ENCODE peak calls at places on chromosomes 6 and 20, in ten cellular contexts. One of them, this sample, is unnamed. For H3K9me3, the result is how much of the 10 kb centered on the place peaks cover.

GRCh38 chr6:134724653-134725340 is 225.1 kb downstream of the ALDH8A1 start:
- DNase-seq in left ventricle myocardium inferior: no peak
- DNase-seq in CD8-positive, alpha-beta T cell: no peak
- DNase-seq in Caco-2: no peak
- DNase-seq in hepatocyte: no peak
- DNase-seq in testis: no peak
- DNase-seq in lung: no peak
- DNase-seq in naive thymus-derived CD4-positive, alpha-beta T cell: no peak
- DNase-seq in uterus: no peak
- DNase-seq in HepG2: no peak
- DNase-seq in this sample: no peak

GRCh38 chr20:31484001-31484400 is 8.9 kb downstream of the REM1 start:
- DNase-seq in uterus: peak
- DNase-seq in testis: peak
- DNase-seq in HepG2: no peak
- DNase-seq in Caco-2: no peak
- DNase-seq in lung: no peak
- DNase-seq in left ventricle myocardium inferior: no peak
- DNase-seq in CD8-positive, alpha-beta T cell: no peak
- DNase-seq in hepatocyte: no peak
- DNase-seq in naive thymus-derived CD4-positive, alpha-beta T cell: no peak
- DNase-seq in this sample: no peak

GRCh38 chr6:48426636-48427035 is 315.6 kb upstream of the PTCHD4 start:
- DNase-seq in HepG2: no peak
- DNase-seq in lung: no peak
- DNase-seq in naive thymus-derived CD4-positive, alpha-beta T cell: no peak
- DNase-seq in hepatocyte: no peak
- DNase-seq in CD8-positive, alpha-beta T cell: no peak
- DNase-seq in testis: no peak
- DNase-seq in Caco-2: no peak
- DNase-seq in uterus: no peak
- DNase-seq in left ventricle myocardium inferior: no peak
- DNase-seq in this sample: no peak

GRCh38 chr6:2141644-2142290 is 103.6 kb downstream of the GMDS start:
- DNase-seq in Caco-2: no peak
- DNase-seq in CD8-positive, alpha-beta T cell: no peak
- DNase-seq in hepatocyte: no peak
- DNase-seq in HepG2: no peak
- DNase-seq in uterus: no peak
- DNase-seq in lung: no peak
- DNase-seq in naive thymus-derived CD4-positive, alpha-beta T cell: no peak
- DNase-seq in testis: peak
- DNase-seq in left ventricle myocardium inferior: no peak
- DNase-seq in this sample: no peak

GRCh38 chr6:12709116-12709515 is 7.5 kb upstream of the PHACTR1 start:
- DNase-seq in hepatocyte: no peak
- DNase-seq in left ventricle myocardium inferior: no peak
- DNase-seq in HepG2: no peak
- DNase-seq in testis: no peak
- DNase-seq in CD8-positive, alpha-beta T cell: no peak
- DNase-seq in lung: no peak
- DNase-seq in naive thymus-derived CD4-positive, alpha-beta T cell: no peak
- DNase-seq in uterus: no peak
- DNase-seq in Caco-2: no peak
- DNase-seq in this sample: no peak

GRCh38 chr20:51054233-51054632 is 31.3 kb upstream of the KCNG1 start:
- DNase-seq in left ventricle myocardium inferior: no peak
- DNase-seq in hepatocyte: no peak
- DNase-seq in HepG2: no peak
- DNase-seq in CD8-positive, alpha-beta T cell: no peak
- DNase-seq in lung: no peak
- DNase-seq in naive thymus-derived CD4-positive, alpha-beta T cell: no peak
- DNase-seq in testis: no peak
- DNase-seq in uterus: no peak
- DNase-seq in Caco-2: no peak
- DNase-seq in this sample: no peak

GRCh38 chr20:24444531-24445190 is 24.8 kb upstream of the SYNDIG1 start:
- DNase-seq in hepatocyte: no peak
- DNase-seq in testis: no peak
- DNase-seq in uterus: no peak
- DNase-seq in left ventricle myocardium inferior: no peak
- DNase-seq in lung: no peak
- DNase-seq in CD8-positive, alpha-beta T cell: no peak
- DNase-seq in Caco-2: peak
- DNase-seq in naive thymus-derived CD4-positive, alpha-beta T cell: no peak
- DNase-seq in HepG2: no peak
- DNase-seq in this sample: no peak

GRCh38 chr6:3355358-3356055 is 96.8 kb downstream of the PSMG4 start:
- DNase-seq in hepatocyte: no peak
- DNase-seq in HepG2: no peak
- DNase-seq in Caco-2: no peak
- DNase-seq in left ventricle myocardium inferior: no peak
- DNase-seq in CD8-positive, alpha-beta T cell: peak
- DNase-seq in uterus: peak
- DNase-seq in lung: no peak
- DNase-seq in testis: peak
- DNase-seq in naive thymus-derived CD4-positive, alpha-beta T cell: peak
- DNase-seq in this sample: no peak

DNA sequence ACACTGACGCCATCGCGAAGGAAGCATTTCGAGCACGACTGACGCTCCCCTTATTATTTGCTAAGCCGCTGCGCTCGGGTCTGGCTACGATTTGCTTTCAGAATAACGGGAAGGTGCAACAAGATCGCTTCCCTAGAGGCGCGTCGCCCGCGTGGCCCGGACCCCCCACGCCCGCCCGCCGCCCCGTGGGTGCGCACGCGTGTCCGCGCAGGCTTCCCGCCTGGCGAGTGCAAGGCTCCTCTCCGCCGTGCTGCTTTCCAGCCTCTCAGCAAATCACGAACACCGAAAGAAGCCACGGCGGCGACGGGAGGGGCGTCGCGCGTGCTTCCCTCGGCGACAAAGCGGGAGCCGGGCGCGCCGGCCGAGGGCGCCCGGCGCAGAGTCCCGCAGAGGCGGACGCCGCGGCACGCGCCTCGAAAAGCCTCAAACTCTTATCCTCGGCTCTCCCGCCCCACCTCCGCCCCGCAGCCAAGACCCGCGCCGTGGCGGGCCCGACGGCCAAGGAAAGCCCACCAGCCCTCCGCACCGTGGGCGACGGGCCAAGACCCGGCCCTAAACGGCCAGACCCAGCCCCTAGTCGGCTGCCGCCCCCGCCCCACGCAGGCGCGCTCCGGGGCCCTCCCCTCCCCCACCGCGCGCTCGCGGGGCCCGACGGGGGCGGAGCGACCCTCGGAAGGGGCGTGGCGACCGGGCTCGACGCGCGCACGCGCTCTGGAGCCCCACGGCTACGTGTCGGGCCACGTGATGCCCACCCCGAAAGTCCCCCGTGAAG is 987 bp upstream of the QKI start:
- DNase-seq in hepatocyte: peak
- DNase-seq in naive thymus-derived CD4-positive, alpha-beta T cell: peak
- DNase-seq in uterus: peak
- DNase-seq in testis: peak
- DNase-seq in CD8-positive, alpha-beta T cell: peak
- DNase-seq in left ventricle myocardium inferior: peak
- DNase-seq in Caco-2: peak
- DNase-seq in HepG2: peak
- DNase-seq in lung: peak
- DNase-seq in this sample: peak
- H3K4me3 ChIP-seq in hepatocyte: peak
- H3K4me3 ChIP-seq in naive thymus-derived CD4-positive, alpha-beta T cell: peak
- H3K4me3 ChIP-seq in uterus: peak
- H3K4me3 ChIP-seq in testis: peak
- H3K4me3 ChIP-seq in CD8-positive, alpha-beta T cell: peak
- H3K4me3 ChIP-seq in left ventricle myocardium inferior: peak
- H3K4me3 ChIP-seq in Caco-2: peak
- H3K4me3 ChIP-seq in HepG2: peak
- H3K4me3 ChIP-seq in lung: peak
- H3K4me3 ChIP-seq in this sample: peak

GRCh38 chr20:59564943-59565342 is 39.4 kb upstream of the PHACTR3 start:
- DNase-seq in Caco-2: no peak
- DNase-seq in left ventricle myocardium inferior: no peak
- DNase-seq in hepatocyte: no peak
- DNase-seq in CD8-positive, alpha-beta T cell: no peak
- DNase-seq in testis: no peak
- DNase-seq in uterus: no peak
- DNase-seq in HepG2: no peak
- DNase-seq in naive thymus-derived CD4-positive, alpha-beta T cell: no peak
- DNase-seq in lung: no peak
- DNase-seq in this sample: no peak

GRCh38 chr20:59566631-59567524 is 37.5 kb upstream of the PHACTR3 start:
- DNase-seq in naive thymus-derived CD4-positive, alpha-beta T cell: no peak
- DNase-seq in hepatocyte: no peak
- DNase-seq in left ventricle myocardium inferior: no peak
- DNase-seq in CD8-positive, alpha-beta T cell: no peak
- DNase-seq in testis: no peak
- DNase-seq in Caco-2: peak
- DNase-seq in HepG2: no peak
- DNase-seq in uterus: no peak
- DNase-seq in lung: no peak
- DNase-seq in this sample: no peak

GRCh38 chr20:59561614-59562277 is 42.6 kb upstream of the PHACTR3 start:
- DNase-seq in CD8-positive, alpha-beta T cell: no peak
- DNase-seq in naive thymus-derived CD4-positive, alpha-beta T cell: no peak
- DNase-seq in testis: no peak
- DNase-seq in HepG2: no peak
- DNase-seq in left ventricle myocardium inferior: no peak
- DNase-seq in hepatocyte: no peak
- DNase-seq in Caco-2: no peak
- DNase-seq in lung: no peak
- DNase-seq in uterus: no peak
- DNase-seq in this sample: no peak

GRCh38 chr20:59565768-59566461 is 38.4 kb upstream of the PHACTR3 start:
- DNase-seq in lung: no peak
- DNase-seq in uterus: no peak
- DNase-seq in testis: no peak
- DNase-seq in CD8-positive, alpha-beta T cell: no peak
- DNase-seq in Caco-2: no peak
- DNase-seq in naive thymus-derived CD4-positive, alpha-beta T cell: no peak
- DNase-seq in left ventricle myocardium inferior: no peak
- DNase-seq in HepG2: no peak
- DNase-seq in hepatocyte: no peak
- DNase-seq in this sample: no peak

GRCh38 chr20:59564171-59564570 is 40.2 kb upstream of the PHACTR3 start:
- DNase-seq in left ventricle myocardium inferior: no peak
- DNase-seq in Caco-2: peak
- DNase-seq in CD8-positive, alpha-beta T cell: no peak
- DNase-seq in lung: no peak
- DNase-seq in HepG2: no peak
- DNase-seq in hepatocyte: no peak
- DNase-seq in naive thymus-derived CD4-positive, alpha-beta T cell: no peak
- DNase-seq in testis: no peak
- DNase-seq in uterus: no peak
- DNase-seq in this sample: no peak
- H3K9me3 ChIP-seq in left ventricle myocardium inferior: under half
- H3K9me3 ChIP-seq in Caco-2: under half
- H3K9me3 ChIP-seq in CD8-positive, alpha-beta T cell: under half
- H3K9me3 ChIP-seq in lung: under half
- H3K9me3 ChIP-seq in HepG2: under half
- H3K9me3 ChIP-seq in hepatocyte: under half
- H3K9me3 ChIP-seq in naive thymus-derived CD4-positive, alpha-beta T cell: under half
- H3K9me3 ChIP-seq in testis: under half
- H3K9me3 ChIP-seq in uterus: under half
- H3K9me3 ChIP-seq in this sample: under half

GRCh38 chr6:30781362-30781696 is 37.0 kb upstream of the IER3 start:
- DNase-seq in testis: no peak
- DNase-seq in CD8-positive, alpha-beta T cell: no peak
- DNase-seq in left ventricle myocardium inferior: no peak
- DNase-seq in uterus: no peak
- DNase-seq in lung: no peak
- DNase-seq in Caco-2: no peak
- DNase-seq in hepatocyte: no peak
- DNase-seq in naive thymus-derived CD4-positive, alpha-beta T cell: no peak
- DNase-seq in HepG2: no peak
- DNase-seq in this sample: no peak

GRCh38 chr6:30779850-30780641 is 35.7 kb upstream of the IER3 start:
- DNase-seq in naive thymus-derived CD4-positive, alpha-beta T cell: no peak
- DNase-seq in hepatocyte: no peak
- DNase-seq in left ventricle myocardium inferior: no peak
- DNase-seq in HepG2: no peak
- DNase-seq in Caco-2: no peak
- DNase-seq in uterus: no peak
- DNase-seq in testis: no peak
- DNase-seq in CD8-positive, alpha-beta T cell: no peak
- DNase-seq in lung: no peak
- DNase-seq in this sample: no peak

GRCh38 chr6:30780642-30780920 is 36.2 kb upstream of the IER3 start:
- DNase-seq in CD8-positive, alpha-beta T cell: no peak
- DNase-seq in hepatocyte: no peak
- DNase-seq in lung: no peak
- DNase-seq in naive thymus-derived CD4-positive, alpha-beta T cell: no peak
- DNase-seq in uterus: no peak
- DNase-seq in Caco-2: no peak
- DNase-seq in testis: no peak
- DNase-seq in left ventricle myocardium inferior: no peak
- DNase-seq in HepG2: no peak
- DNase-seq in this sample: no peak

GRCh38 chr6:30782425-30783014 is 38.2 kb upstream of the IER3 start:
- DNase-seq in naive thymus-derived CD4-positive, alpha-beta T cell: no peak
- DNase-seq in testis: no peak
- DNase-seq in uterus: no peak
- DNase-seq in HepG2: peak
- DNase-seq in lung: no peak
- DNase-seq in hepatocyte: no peak
- DNase-seq in left ventricle myocardium inferior: no peak
- DNase-seq in Caco-2: no peak
- DNase-seq in CD8-positive, alpha-beta T cell: no peak
- DNase-seq in this sample: no peak

DNA sequence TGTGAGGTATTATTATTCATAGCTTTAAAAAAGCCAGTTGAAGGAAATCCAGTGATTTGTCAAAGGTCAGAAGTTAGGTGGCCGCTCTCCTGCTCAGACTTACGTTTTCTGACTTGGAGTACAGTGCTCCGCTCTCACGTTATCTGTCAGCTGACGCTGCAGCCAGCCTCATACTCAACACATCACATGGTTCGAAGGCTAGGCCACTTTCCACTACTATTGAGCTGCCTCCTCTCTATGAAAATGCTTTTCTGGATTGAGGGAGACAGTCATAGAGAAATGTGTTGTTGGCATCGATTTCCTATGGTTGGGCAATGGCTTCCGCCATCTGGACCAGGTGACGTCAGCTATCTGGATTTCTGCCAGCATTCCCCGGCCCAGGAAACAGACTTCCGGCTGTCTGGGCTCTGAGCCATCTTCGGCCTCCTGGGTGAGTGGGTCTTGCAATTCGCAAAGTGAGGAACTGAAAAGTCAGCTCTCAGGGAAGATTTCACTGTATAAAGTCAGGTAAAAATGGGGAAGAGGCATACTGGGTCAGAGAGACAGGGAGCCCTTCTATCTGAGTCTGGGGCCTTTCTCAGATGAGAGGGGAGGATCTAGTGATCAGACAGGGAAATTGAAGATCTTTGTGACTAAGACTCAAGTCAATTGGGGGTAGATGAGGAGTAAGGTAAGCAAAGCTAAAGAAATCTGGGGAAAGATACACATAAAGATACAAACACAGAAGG is 37.5 kb upstream of the IER3 start:
- DNase-seq in HepG2: peak
- DNase-seq in CD8-positive, alpha-beta T cell: peak
- DNase-seq in hepatocyte: peak
- DNase-seq in naive thymus-derived CD4-positive, alpha-beta T cell: no peak
- DNase-seq in lung: peak
- DNase-seq in left ventricle myocardium inferior: peak
- DNase-seq in uterus: peak
- DNase-seq in testis: peak
- DNase-seq in Caco-2: no peak
- DNase-seq in this sample: no peak
- H3K4me3 ChIP-seq in HepG2: peak
- H3K4me3 ChIP-seq in CD8-positive, alpha-beta T cell: no peak
- H3K4me3 ChIP-seq in hepatocyte: no peak
- H3K4me3 ChIP-seq in naive thymus-derived CD4-positive, alpha-beta T cell: no peak
- H3K4me3 ChIP-seq in lung: no peak
- H3K4me3 ChIP-seq in left ventricle myocardium inferior: peak
- H3K4me3 ChIP-seq in uterus: peak
- H3K4me3 ChIP-seq in testis: no peak
- H3K4me3 ChIP-seq in Caco-2: no peak
- H3K4me3 ChIP-seq in this sample: no peak

GRCh38 chr20:63861981-63862901 is 943 bp downstream of the ABHD16B start:
- DNase-seq in lung: no peak
- DNase-seq in HepG2: no peak
- DNase-seq in testis: no peak
- DNase-seq in hepatocyte: no peak
- DNase-seq in left ventricle myocardium inferior: no peak
- DNase-seq in uterus: no peak
- DNase-seq in naive thymus-derived CD4-positive, alpha-beta T cell: no peak
- DNase-seq in CD8-positive, alpha-beta T cell: no peak
- DNase-seq in Caco-2: peak
- DNase-seq in this sample: no peak

GRCh38 chr20:63863021-63863797 is 1.9 kb upstream of the TPD52L2 start:
- DNase-seq in Caco-2: no peak
- DNase-seq in testis: no peak
- DNase-seq in naive thymus-derived CD4-positive, alpha-beta T cell: no peak
- DNase-seq in left ventricle myocardium inferior: no peak
- DNase-seq in HepG2: peak
- DNase-seq in uterus: no peak
- DNase-seq in lung: no peak
- DNase-seq in hepatocyte: no peak
- DNase-seq in CD8-positive, alpha-beta T cell: no peak
- DNase-seq in this sample: no peak

GRCh38 chr20:63864978-63865640 is at the start of gene TPD52L2:
- DNase-seq in HepG2: peak
- DNase-seq in left ventricle myocardium inferior: peak
- DNase-seq in Caco-2: peak
- DNase-seq in testis: peak
- DNase-seq in naive thymus-derived CD4-positive, alpha-beta T cell: peak
- DNase-seq in hepatocyte: peak
- DNase-seq in lung: peak
- DNase-seq in uterus: peak
- DNase-seq in CD8-positive, alpha-beta T cell: peak
- DNase-seq in this sample: peak

GRCh38 chr20:63864545-63864977 is 509 bp upstream of the TPD52L2 start:
- DNase-seq in CD8-positive, alpha-beta T cell: no peak
- DNase-seq in lung: no peak
- DNase-seq in naive thymus-derived CD4-positive, alpha-beta T cell: peak
- DNase-seq in uterus: no peak
- DNase-seq in left ventricle myocardium inferior: no peak
- DNase-seq in HepG2: no peak
- DNase-seq in Caco-2: no peak
- DNase-seq in hepatocyte: no peak
- DNase-seq in testis: no peak
- DNase-seq in this sample: no peak

DNA sequence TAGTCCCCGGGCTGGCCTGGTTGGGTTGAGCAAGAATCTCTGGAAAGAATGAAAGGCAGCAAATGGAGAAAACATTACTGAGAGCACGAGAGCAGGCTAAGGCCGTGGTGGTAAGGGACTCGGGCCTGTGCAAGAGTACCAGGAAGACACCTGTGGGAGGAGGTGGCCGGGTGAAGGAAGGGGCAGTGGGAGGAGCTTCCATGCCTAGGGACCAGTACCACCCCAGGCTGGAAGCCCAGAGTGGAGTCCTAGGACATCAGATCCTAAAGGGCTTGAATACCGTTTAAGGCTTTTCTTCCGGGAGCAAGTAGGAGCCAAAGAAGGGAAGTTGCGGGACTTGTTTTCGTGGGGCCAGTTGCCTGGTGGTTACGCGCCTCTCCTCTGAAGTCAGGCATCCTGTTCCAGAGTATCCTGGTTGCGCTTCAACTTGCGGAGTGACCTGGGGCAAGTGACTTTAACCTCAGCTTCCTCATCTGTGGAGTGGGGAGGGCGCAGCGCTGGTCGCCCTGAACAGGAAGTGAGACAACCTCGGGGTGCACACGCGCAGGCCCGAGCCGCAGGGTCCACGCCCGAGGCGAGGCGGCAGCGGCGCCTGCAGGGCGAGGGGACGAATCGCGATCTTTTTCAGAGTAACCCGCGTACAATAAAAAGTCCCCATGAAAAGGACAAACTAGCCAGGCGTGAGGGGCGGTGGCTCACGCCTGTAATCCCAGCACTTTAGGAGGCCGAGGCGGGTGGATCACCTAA is 1.1 kb upstream of the TPD52L2 start:
- DNase-seq in CD8-positive, alpha-beta T cell: peak
- DNase-seq in HepG2: peak
- DNase-seq in testis: peak
- DNase-seq in Caco-2: peak
- DNase-seq in lung: peak
- DNase-seq in left ventricle myocardium inferior: peak
- DNase-seq in naive thymus-derived CD4-positive, alpha-beta T cell: peak
- DNase-seq in uterus: peak
- DNase-seq in hepatocyte: peak
- DNase-seq in this sample: peak
- H3K9me3 ChIP-seq in CD8-positive, alpha-beta T cell: under half
- H3K9me3 ChIP-seq in HepG2: under half
- H3K9me3 ChIP-seq in testis: under half
- H3K9me3 ChIP-seq in Caco-2: under half
- H3K9me3 ChIP-seq in lung: under half
- H3K9me3 ChIP-seq in left ventricle myocardium inferior: under half
- H3K9me3 ChIP-seq in naive thymus-derived CD4-positive, alpha-beta T cell: under half
- H3K9me3 ChIP-seq in uterus: under half
- H3K9me3 ChIP-seq in hepatocyte: under half
- H3K9me3 ChIP-seq in this sample: under half